ENCODE peak calls at places on chromosome 20, in four cellular contexts. Y is IMR-90, J is uterus, W is substantia nigra. X is an unnamed sample.
A peak's percentile ranks its signal among the peaks of the same experiment; 100 is the strongest.

GRCh38 chr20:58065508-58066361 is 162.7 kb downstream of the ANKRD60 start:
- DNase-seq in J (no peak), Y (no peak), W (no peak), X (peak; percentile 29)

GRCh38 chr20:47206962-47207641 is 149.4 kb downstream of the ZMYND8 start:
- DNase-seq in Y (no peak), J (no peak), W (no peak), X (no peak)

GRCh38 chr20:31652917-31653385 is 15.2 kb downstream of the COX4I2 start:
- DNase-seq in Y (peak; percentile 43), J (no peak), W (no peak), X (no peak)

GRCh38 chr20:16898433-16898832 is 150.3 kb downstream of the OTOR start:
- DNase-seq in J (no peak), W (no peak), Y (peak; percentile 17), X (no peak)

GRCh38 chr20:56409521-56409920 is 2.5 kb upstream of the CASS4 start:
- DNase-seq in W (no peak), Y (peak; percentile 94), J (no peak), X (no peak)

GRCh38 chr20:25867776-25868649 is 171.4 kb upstream of the ZNF337 start:
- DNase-seq in W (peak; percentile 72), Y (peak; percentile 16), J (peak; percentile 74), X (no peak)

GRCh38 chr20:32314768-32315167 is 37.3 kb downstream of the KIF3B start:
- DNase-seq in J (no peak), W (no peak), Y (no peak), X (no peak)

GRCh38 chr20:17684077-17684888 is 2.2 kb upstream of the RRBP1 start:
- DNase-seq in Y (no peak), W (no peak), J (no peak), X (no peak)

GRCh38 chr20:36950432-36951197 is 893 bp downstream of the SAMHD1 start:
- DNase-seq in Y (peak; percentile 22), J (peak; percentile 28), W (no peak), X (peak; percentile 52)

GRCh38 chr20:46640536-46641311 is 10.5 kb downstream of the SLC13A3 start:
- DNase-seq in Y (no peak), J (no peak), W (no peak), X (no peak)

GRCh38 chr20:40714109-40714508 is 25.1 kb upstream of the MAFB start:
- DNase-seq in Y (no peak), W (no peak), J (no peak), X (no peak)

GRCh38 chr20:48231253-48231652 is 446.0 kb upstream of the SULF2 start:
- DNase-seq in Y (no peak), W (no peak), J (no peak), X (no peak)

GRCh38 chr20:57398231-57398821 is 7.1 kb downstream of the RBM38 start:
- DNase-seq in Y (no peak), J (peak; percentile 60), W (no peak), X (no peak)

GRCh38 chr20:38133680-38134426 is 31.2 kb downstream of the TGM2 start:
- DNase-seq in J (no peak), Y (no peak), W (no peak), X (no peak)

GRCh38 chr20:41223112-41223511 is 85.8 kb downstream of the PLCG1 start:
- DNase-seq in Y (peak; percentile 63), W (no peak), J (no peak), X (no peak)

GRCh38 chr20:47334022-47334551 is 22.4 kb downstream of the ZMYND8 start:
- DNase-seq in J (no peak), Y (peak; percentile 96), W (no peak), X (peak; percentile 97)

GRCh38 chr20:14919473-14920157 is 582.2 kb upstream of the FLRT3 start:
- DNase-seq in W (no peak), Y (no peak), J (no peak), X (no peak)

GRCh38 chr20:4603724-4604123 is 118.0 kb upstream of the PRND start:
- DNase-seq in W (no peak), J (no peak), Y (peak; percentile 90), X (peak; percentile 72)

X was measured in A172.